ENCODE peak calls at places on chromosome X, in ten cellular contexts. D, G, O, L, K, Q, C, Y, X and Z are unnamed samples.

GRCh38 chrX:40987413-40987812 is 97.8 kb upstream of the USP9X start:
- DNase-seq in X (no peak), K (no peak), L (no peak), D (no peak), G (no peak), C (no peak), Q (no peak), O (no peak), Y (no peak), Z (no peak)

GRCh38 chrX:46978341-46979291 is 66.4 kb downstream of the JADE3 start:
- DNase-seq in G (no peak), O (peak; percentile 54), X (peak; percentile 78), D (peak; percentile 75), K (peak; percentile 54), Y (peak; percentile 61), Q (no peak), C (peak; percentile 81), L (peak; percentile 90), Z (no peak)

GRCh38 chrX:69556094-69557011 is 52.2 kb downstream of the NALF2 start:
- DNase-seq in L (peak; percentile 25), Q (no peak), D (peak; percentile 88), O (no peak), X (peak; percentile 89), K (peak; percentile 72), C (no peak), Y (peak; percentile 0), G (no peak), Z (no peak)

GRCh38 chrX:121851033-121851432 is 803.6 kb downstream of the GLUD2 start:
- DNase-seq in C (no peak), O (no peak), L (no peak), D (no peak), G (peak; percentile 69), Y (no peak), Q (no peak), X (no peak), K (no peak), Z (no peak)

GRCh38 chrX:136710324-136710951 is 62.5 kb downstream of the CD40LG start:
- DNase-seq in O (no peak), X (no peak), L (no peak), C (no peak), K (no peak), G (no peak), Q (no peak), Y (no peak), D (no peak), Z (no peak)

GRCh38 chrX:68508799-68509198 is 9.9 kb downstream of the YIPF6 start:
- DNase-seq in L (no peak), O (no peak), D (no peak), Y (no peak), Q (no peak), X (no peak), C (no peak), G (no peak), K (no peak), Z (no peak)

GRCh38 chrX:69000857-69001256 is 164.4 kb downstream of the PJA1 start:
- DNase-seq in Y (no peak), G (no peak), C (no peak), Q (no peak), D (no peak), L (peak; percentile 93), K (no peak), O (no peak), X (no peak), Z (no peak)

GRCh38 chrX:12548746-12549145 is 242.5 kb upstream of the PRPS2 start:
- DNase-seq in Y (peak; percentile 1), X (no peak), K (peak; percentile 61), D (peak; percentile 29), L (peak; percentile 27), G (no peak), Q (no peak), O (peak; percentile 13), C (no peak), Z (no peak)

GRCh38 chrX:30883141-30883540 is 5.9 kb downstream of the TAB3 start:
- DNase-seq in Y (no peak), O (no peak), X (no peak), L (no peak), D (no peak), Q (no peak), C (no peak), K (no peak), G (no peak), Z (no peak)

GRCh38 chrX:7068939-7069367 is 78.6 kb upstream of the STS start:
- DNase-seq in O (no peak), D (peak; percentile 60), Q (no peak), K (peak; percentile 9), X (no peak), G (no peak), C (no peak), L (peak; percentile 35), Y (no peak), Z (no peak)

GRCh38 chrX:13518126-13518525 is 51.3 kb upstream of the EGFL6 start:
- DNase-seq in C (no peak), Q (no peak), D (no peak), Y (no peak), X (no peak), O (no peak), G (no peak), L (no peak), K (no peak), Z (no peak)

GRCh38 chrX:27619975-27620374 is 29.8 kb downstream of the DCAF8L2 start:
- DNase-seq in K (peak; percentile 13), D (no peak), X (no peak), L (peak; percentile 17), Y (peak; percentile 5), G (no peak), Q (no peak), C (no peak), O (no peak), Z (no peak)

GRCh38 chrX:103480526-103480925 is 38.8 kb downstream of the RAB40A start:
- DNase-seq in K (no peak), D (no peak), G (no peak), O (no peak), Q (no peak), C (no peak), Y (no peak), L (no peak), X (no peak), Z (no peak)

GRCh38 chrX:46979340-46979739 is 67.1 kb downstream of the JADE3 start:
- DNase-seq in O (peak; percentile 27), Q (no peak), Y (peak; percentile 19), K (no peak), D (no peak), C (no peak), G (no peak), L (no peak), X (no peak), Z (no peak)

GRCh38 chrX:46758163-46758955 is 559 bp downstream of the SLC9A7 start:
- DNase-seq in Y (no peak), K (peak; percentile 14), Q (no peak), O (no peak), X (peak; percentile 21), L (peak; percentile 50), D (peak; percentile 35), G (no peak), C (no peak), Z (no peak)

GRCh38 chrX:50403903-50404302 is 66.7 kb downstream of the DGKK start:
- DNase-seq in K (no peak), X (no peak), L (no peak), G (no peak), C (no peak), O (no peak), D (no peak), Y (no peak), Q (no peak), Z (no peak)

GRCh38 chrX:4182010-4182806 is 468.8 kb upstream of the PRKX start:
- DNase-seq in C (no peak), X (no peak), D (peak; percentile 71), O (no peak), K (no peak), Q (no peak), G (no peak), Y (no peak), L (no peak), Z (no peak)

GRCh38 chrX:150489359-150490015 is 78.9 kb upstream of the MTM1 start:
- DNase-seq in X (no peak), C (no peak), O (no peak), L (no peak), Y (no peak), G (no peak), K (no peak), Q (no peak), D (no peak), Z (no peak)

GRCh38 chrX:40117715-40118285 is 20.0 kb upstream of the BCOR start:
- DNase-seq in C (no peak), G (no peak), D (no peak), O (no peak), Y (no peak), K (no peak), L (no peak), X (peak; percentile 21), Q (no peak), Z (no peak)

GRCh38 chrX:66731398-66731797 is 92.5 kb upstream of the EDA2R start:
- DNase-seq in Q (no peak), L (peak; percentile 65), X (no peak), Y (peak; percentile 1), C (no peak), O (peak; percentile 33), K (peak; percentile 49), G (peak; percentile 3), D (no peak), Z (no peak)

GRCh38 chrX:20218809-20219505 is 47.8 kb downstream of the RPS6KA3 start:
- DNase-seq in Y (peak; percentile 7), Q (no peak), D (no peak), L (peak; percentile 78), C (peak; percentile 25), X (no peak), K (no peak), O (no peak), G (no peak), Z (no peak)

GRCh38 chrX:153773218-153773611 is 7.6 kb upstream of the SRPK3 start:
- DNase-seq in X (no peak), Q (peak; percentile 31), C (no peak), K (no peak), D (no peak), O (no peak), L (no peak), G (no peak), Y (no peak), Z (no peak)

GRCh38 chrX:77167993-77168392 is 279.2 kb upstream of the FGF16 start:
- DNase-seq in K (no peak), D (no peak), L (no peak), C (no peak), Q (no peak), O (no peak), X (peak; percentile 3), Y (no peak), G (no peak), Z (no peak)

GRCh38 chrX:48617542-48618340 is 20.4 kb downstream of the WDR13 start:
- DNase-seq in X (peak; percentile 79), O (no peak), C (no peak), D (no peak), Q (no peak), Y (no peak), G (no peak), L (peak; percentile 39), K (no peak), Z (no peak)

GRCh38 chrX:11212741-11213140 is 80.5 kb upstream of the AMELX start:
- DNase-seq in G (no peak), X (no peak), Y (no peak), Q (no peak), D (peak; percentile 39), K (no peak), O (no peak), L (no peak), C (no peak), Z (no peak)

GRCh38 chrX:40105791-40106676 is 8.3 kb upstream of the BCOR start:
- DNase-seq in L (no peak), Q (peak; percentile 80), D (peak; percentile 87), C (peak; percentile 78), G (no peak), Y (peak; percentile 47), K (peak; percentile 89), X (peak; percentile 76), O (no peak), Z (no peak)

GRCh38 chrX:133415276-133416105 is at the start of gene GPC4:
- DNase-seq in Y (peak; percentile 44), D (peak; percentile 78), O (peak; percentile 58), K (peak; percentile 89), L (no peak), C (peak; percentile 73), G (no peak), Q (peak; percentile 71), X (peak; percentile 67), Z (no peak)

GRCh38 chrX:122546269-122546668 is 637.8 kb upstream of the GRIA3 start:
- DNase-seq in Y (no peak), C (no peak), K (no peak), L (no peak), O (no peak), X (no peak), G (no peak), D (no peak), Q (no peak), Z (no peak)